ENCODE peak calls at places on chromosomes 3 and 15, in four cellular contexts. M, N, H and I are unnamed samples.

GRCh38 chr3:16101295-16102186 is 72.9 kb upstream of the GALNT15 start:
- DNase-seq in M (no peak), N (no peak), H (no peak), I (no peak)

GRCh38 chr3:133865136-133865855 is 30.4 kb downstream of the RAB6B start:
- DNase-seq in M (no peak), N (no peak), H (no peak), I (no peak)

GRCh38 chr15:43186003-43186353 is 775 bp downstream of the CCNDBP1 start:
- DNase-seq in M (no peak), N (no peak), H (no peak), I (no peak)

GRCh38 chr3:159787794-159788205 is 200.8 kb upstream of the IL12A start:
- DNase-seq in M (no peak), N (no peak), H (no peak), I (no peak)

GRCh38 chr3:27216955-27217552 is 152.1 kb downstream of the NEK10 start:
- DNase-seq in M (no peak), N (no peak), H (no peak), I (no peak)

GRCh38 chr3:31230834-31231233 is 301.9 kb upstream of the STT3B start:
- DNase-seq in M (no peak), N (no peak), H (no peak), I (no peak)

GRCh38 chr3:23748398-23749110 is 57.2 kb upstream of the UBE2E1 start:
- DNase-seq in M (no peak), N (no peak), H (no peak), I (no peak)

GRCh38 chr15:36737430-36737891 is 158.0 kb downstream of the CDIN1 start:
- DNase-seq in M (no peak), N (no peak), H (no peak), I (no peak)

GRCh38 chr3:84958495-84959469 is at the start of gene CADM2:
- DNase-seq in M (peak; percentile 79), N (peak; percentile 92), H (peak; percentile 65), I (peak; percentile 91)

GRCh38 chr3:124498891-124499290 is 231.4 kb upstream of the UMPS start:
- DNase-seq in M (no peak), N (no peak), H (no peak), I (no peak)

GRCh38 chr15:54288049-54288448 is 309.8 kb downstream of the UNC13C start:
- DNase-seq in M (no peak), N (no peak), H (no peak), I (no peak)

GRCh38 chr3:184765730-184766074 is 46.3 kb upstream of the VPS8 start:
- DNase-seq in M (no peak), N (no peak), H (no peak), I (no peak)

GRCh38 chr3:144763878-144764454 is 792.3 kb downstream of the DIPK2A start:
- DNase-seq in M (no peak), N (no peak), H (no peak), I (no peak)

GRCh38 chr3:11582123-11582968 is 61.4 kb downstream of the VGLL4 start:
- DNase-seq in M (no peak), N (no peak), H (no peak), I (peak; percentile 37)

GRCh38 chr15:38017721-38018120 is 83.3 kb downstream of the TMCO5A start:
- DNase-seq in M (no peak), N (no peak), H (no peak), I (no peak)

GRCh38 chr3:130825762-130826297 is 68.1 kb upstream of the ATP2C1 start:
- DNase-seq in M (no peak), N (no peak), H (no peak), I (no peak)

GRCh38 chr3:158539414-158540014 is 31.5 kb upstream of the MLF1 start:
- DNase-seq in M (no peak), N (peak; percentile 2), H (peak; percentile 37), I (peak; percentile 27)

GRCh38 chr3:45677045-45677436 is 12.2 kb upstream of the SACM1L start:
- DNase-seq in M (no peak), N (no peak), H (peak; percentile 55), I (no peak)